ENCODE peak calls at places on chromosome 4, in five cellular contexts. One of them, this sample, is unnamed.

GRCh38 chr4:140426610-140427103 is 791 bp downstream of the CLGN start:
- DNase-seq in NCI-H1092: peak; percentile 59
- DNase-seq in stimulated activated CD8-positive, alpha-beta memory T cell treated with anti-CD3 and anti-CD28 coated beads, Interleukin-7, amount 100 ng/mL, for 24 hours: no peak
- DNase-seq in stimulated activated CD4-positive, alpha-beta T cell treated with anti-CD3 and anti-CD28 coated beads, Interleukin-12 subunit alpha, Interleukin-12 subunit beta, amount 100 ng/mL, for 24 hours: no peak
- DNase-seq in activated CD4-positive, alpha-beta T cell treated with anti-CD3 and anti-CD28 coated beads for 24 hours: no peak
- DNase-seq in this sample: peak; percentile 40

GRCh38 chr4:57080781-57081650 is 29.2 kb downstream of the IGFBP7 start:
- DNase-seq in NCI-H1092: no peak
- DNase-seq in stimulated activated CD8-positive, alpha-beta memory T cell treated with anti-CD3 and anti-CD28 coated beads, Interleukin-7, amount 100 ng/mL, for 24 hours: no peak
- DNase-seq in stimulated activated CD4-positive, alpha-beta T cell treated with anti-CD3 and anti-CD28 coated beads, Interleukin-12 subunit alpha, Interleukin-12 subunit beta, amount 100 ng/mL, for 24 hours: no peak
- DNase-seq in activated CD4-positive, alpha-beta T cell treated with anti-CD3 and anti-CD28 coated beads for 24 hours: no peak
- DNase-seq in this sample: peak; percentile 9

GRCh38 chr4:95742179-95742578 is 97.7 kb upstream of the PDHA2 start:
- DNase-seq in NCI-H1092: no peak
- DNase-seq in stimulated activated CD8-positive, alpha-beta memory T cell treated with anti-CD3 and anti-CD28 coated beads, Interleukin-7, amount 100 ng/mL, for 24 hours: no peak
- DNase-seq in stimulated activated CD4-positive, alpha-beta T cell treated with anti-CD3 and anti-CD28 coated beads, Interleukin-12 subunit alpha, Interleukin-12 subunit beta, amount 100 ng/mL, for 24 hours: no peak
- DNase-seq in activated CD4-positive, alpha-beta T cell treated with anti-CD3 and anti-CD28 coated beads for 24 hours: no peak
- DNase-seq in this sample: no peak

GRCh38 chr4:183971938-183972490 is 66.9 kb downstream of the STOX2 start:
- DNase-seq in NCI-H1092: no peak
- DNase-seq in stimulated activated CD8-positive, alpha-beta memory T cell treated with anti-CD3 and anti-CD28 coated beads, Interleukin-7, amount 100 ng/mL, for 24 hours: no peak
- DNase-seq in stimulated activated CD4-positive, alpha-beta T cell treated with anti-CD3 and anti-CD28 coated beads, Interleukin-12 subunit alpha, Interleukin-12 subunit beta, amount 100 ng/mL, for 24 hours: no peak
- DNase-seq in activated CD4-positive, alpha-beta T cell treated with anti-CD3 and anti-CD28 coated beads for 24 hours: no peak
- DNase-seq in this sample: no peak

GRCh38 chr4:53355919-53356521 is 9.8 kb downstream of the SCFD2 start:
- DNase-seq in NCI-H1092: no peak
- DNase-seq in stimulated activated CD8-positive, alpha-beta memory T cell treated with anti-CD3 and anti-CD28 coated beads, Interleukin-7, amount 100 ng/mL, for 24 hours: no peak
- DNase-seq in stimulated activated CD4-positive, alpha-beta T cell treated with anti-CD3 and anti-CD28 coated beads, Interleukin-12 subunit alpha, Interleukin-12 subunit beta, amount 100 ng/mL, for 24 hours: no peak
- DNase-seq in activated CD4-positive, alpha-beta T cell treated with anti-CD3 and anti-CD28 coated beads for 24 hours: no peak
- DNase-seq in this sample: no peak

GRCh38 chr4:159047478-159048165 is 55.3 kb upstream of the RAPGEF2 start:
- DNase-seq in NCI-H1092: no peak
- DNase-seq in stimulated activated CD8-positive, alpha-beta memory T cell treated with anti-CD3 and anti-CD28 coated beads, Interleukin-7, amount 100 ng/mL, for 24 hours: no peak
- DNase-seq in stimulated activated CD4-positive, alpha-beta T cell treated with anti-CD3 and anti-CD28 coated beads, Interleukin-12 subunit alpha, Interleukin-12 subunit beta, amount 100 ng/mL, for 24 hours: no peak
- DNase-seq in activated CD4-positive, alpha-beta T cell treated with anti-CD3 and anti-CD28 coated beads for 24 hours: no peak
- DNase-seq in this sample: no peak

GRCh38 chr4:17814140-17814539 is 3.4 kb downstream of the NCAPG start:
- DNase-seq in NCI-H1092: no peak
- DNase-seq in stimulated activated CD8-positive, alpha-beta memory T cell treated with anti-CD3 and anti-CD28 coated beads, Interleukin-7, amount 100 ng/mL, for 24 hours: no peak
- DNase-seq in stimulated activated CD4-positive, alpha-beta T cell treated with anti-CD3 and anti-CD28 coated beads, Interleukin-12 subunit alpha, Interleukin-12 subunit beta, amount 100 ng/mL, for 24 hours: no peak
- DNase-seq in activated CD4-positive, alpha-beta T cell treated with anti-CD3 and anti-CD28 coated beads for 24 hours: no peak
- DNase-seq in this sample: no peak

GRCh38 chr4:180973894-180974293 is 1269.3 kb upstream of the TENM3 start:
- DNase-seq in NCI-H1092: no peak
- DNase-seq in stimulated activated CD8-positive, alpha-beta memory T cell treated with anti-CD3 and anti-CD28 coated beads, Interleukin-7, amount 100 ng/mL, for 24 hours: no peak
- DNase-seq in stimulated activated CD4-positive, alpha-beta T cell treated with anti-CD3 and anti-CD28 coated beads, Interleukin-12 subunit alpha, Interleukin-12 subunit beta, amount 100 ng/mL, for 24 hours: no peak
- DNase-seq in activated CD4-positive, alpha-beta T cell treated with anti-CD3 and anti-CD28 coated beads for 24 hours: no peak
- DNase-seq in this sample: no peak

GRCh38 chr4:185955817-185956542 is 113.0 kb upstream of the TLR3 start:
- DNase-seq in NCI-H1092: no peak
- DNase-seq in stimulated activated CD8-positive, alpha-beta memory T cell treated with anti-CD3 and anti-CD28 coated beads, Interleukin-7, amount 100 ng/mL, for 24 hours: no peak
- DNase-seq in stimulated activated CD4-positive, alpha-beta T cell treated with anti-CD3 and anti-CD28 coated beads, Interleukin-12 subunit alpha, Interleukin-12 subunit beta, amount 100 ng/mL, for 24 hours: no peak
- DNase-seq in activated CD4-positive, alpha-beta T cell treated with anti-CD3 and anti-CD28 coated beads for 24 hours: no peak
- DNase-seq in this sample: no peak

GRCh38 chr4:168584321-168584771 is 87.5 kb downstream of the PALLD start:
- DNase-seq in NCI-H1092: no peak
- DNase-seq in stimulated activated CD8-positive, alpha-beta memory T cell treated with anti-CD3 and anti-CD28 coated beads, Interleukin-7, amount 100 ng/mL, for 24 hours: no peak
- DNase-seq in stimulated activated CD4-positive, alpha-beta T cell treated with anti-CD3 and anti-CD28 coated beads, Interleukin-12 subunit alpha, Interleukin-12 subunit beta, amount 100 ng/mL, for 24 hours: no peak
- DNase-seq in activated CD4-positive, alpha-beta T cell treated with anti-CD3 and anti-CD28 coated beads for 24 hours: no peak
- DNase-seq in this sample: no peak

GRCh38 chr4:33537527-33537926 is 2706.8 kb downstream of the ARAP2 start:
- DNase-seq in NCI-H1092: no peak
- DNase-seq in stimulated activated CD8-positive, alpha-beta memory T cell treated with anti-CD3 and anti-CD28 coated beads, Interleukin-7, amount 100 ng/mL, for 24 hours: no peak
- DNase-seq in stimulated activated CD4-positive, alpha-beta T cell treated with anti-CD3 and anti-CD28 coated beads, Interleukin-12 subunit alpha, Interleukin-12 subunit beta, amount 100 ng/mL, for 24 hours: no peak
- DNase-seq in activated CD4-positive, alpha-beta T cell treated with anti-CD3 and anti-CD28 coated beads for 24 hours: no peak
- DNase-seq in this sample: no peak

GRCh38 chr4:120055167-120055566 is 11.5 kb downstream of the MAD2L1 start:
- DNase-seq in NCI-H1092: no peak
- DNase-seq in stimulated activated CD8-positive, alpha-beta memory T cell treated with anti-CD3 and anti-CD28 coated beads, Interleukin-7, amount 100 ng/mL, for 24 hours: no peak
- DNase-seq in stimulated activated CD4-positive, alpha-beta T cell treated with anti-CD3 and anti-CD28 coated beads, Interleukin-12 subunit alpha, Interleukin-12 subunit beta, amount 100 ng/mL, for 24 hours: no peak
- DNase-seq in activated CD4-positive, alpha-beta T cell treated with anti-CD3 and anti-CD28 coated beads for 24 hours: no peak
- DNase-seq in this sample: no peak

GRCh38 chr4:88610771-88611170 is 18.5 kb downstream of the HERC3 start:
- DNase-seq in NCI-H1092: no peak
- DNase-seq in stimulated activated CD8-positive, alpha-beta memory T cell treated with anti-CD3 and anti-CD28 coated beads, Interleukin-7, amount 100 ng/mL, for 24 hours: no peak
- DNase-seq in stimulated activated CD4-positive, alpha-beta T cell treated with anti-CD3 and anti-CD28 coated beads, Interleukin-12 subunit alpha, Interleukin-12 subunit beta, amount 100 ng/mL, for 24 hours: no peak
- DNase-seq in activated CD4-positive, alpha-beta T cell treated with anti-CD3 and anti-CD28 coated beads for 24 hours: no peak
- DNase-seq in this sample: no peak

GRCh38 chr4:8761167-8761823 is 110.3 kb downstream of the HMX1 start:
- DNase-seq in NCI-H1092: no peak
- DNase-seq in stimulated activated CD8-positive, alpha-beta memory T cell treated with anti-CD3 and anti-CD28 coated beads, Interleukin-7, amount 100 ng/mL, for 24 hours: no peak
- DNase-seq in stimulated activated CD4-positive, alpha-beta T cell treated with anti-CD3 and anti-CD28 coated beads, Interleukin-12 subunit alpha, Interleukin-12 subunit beta, amount 100 ng/mL, for 24 hours: no peak
- DNase-seq in activated CD4-positive, alpha-beta T cell treated with anti-CD3 and anti-CD28 coated beads for 24 hours: no peak
- DNase-seq in this sample: no peak

GRCh38 chr4:120000591-120001296 is 65.9 kb downstream of the MAD2L1 start:
- DNase-seq in NCI-H1092: no peak
- DNase-seq in stimulated activated CD8-positive, alpha-beta memory T cell treated with anti-CD3 and anti-CD28 coated beads, Interleukin-7, amount 100 ng/mL, for 24 hours: no peak
- DNase-seq in stimulated activated CD4-positive, alpha-beta T cell treated with anti-CD3 and anti-CD28 coated beads, Interleukin-12 subunit alpha, Interleukin-12 subunit beta, amount 100 ng/mL, for 24 hours: no peak
- DNase-seq in activated CD4-positive, alpha-beta T cell treated with anti-CD3 and anti-CD28 coated beads for 24 hours: no peak
- DNase-seq in this sample: no peak

GRCh38 chr4:109248322-109248895 is 54.0 kb downstream of the COL25A1 start:
- DNase-seq in NCI-H1092: no peak
- DNase-seq in stimulated activated CD8-positive, alpha-beta memory T cell treated with anti-CD3 and anti-CD28 coated beads, Interleukin-7, amount 100 ng/mL, for 24 hours: no peak
- DNase-seq in stimulated activated CD4-positive, alpha-beta T cell treated with anti-CD3 and anti-CD28 coated beads, Interleukin-12 subunit alpha, Interleukin-12 subunit beta, amount 100 ng/mL, for 24 hours: no peak
- DNase-seq in activated CD4-positive, alpha-beta T cell treated with anti-CD3 and anti-CD28 coated beads for 24 hours: no peak
- DNase-seq in this sample: no peak

This sample was measured in endothelial cell.